ENCODE peak calls at places on chromosome 14, in five cellular contexts. One of them, this sample, is unnamed.

GRCh38 chr14:33938131-33938949 is 12.5 kb downstream of the EGLN3 start:
- DNase-seq in IMR-90: no peak
- DNase-seq in trophoblast cell: peak
- DNase-seq in H9: peak
- DNase-seq in mesendoderm: peak
- DNase-seq in this sample: no peak

GRCh38 chr14:100440207-100440631 is 117.1 kb downstream of the SLC25A47 start:
- DNase-seq in IMR-90: peak
- DNase-seq in trophoblast cell: peak
- DNase-seq in H9: peak
- DNase-seq in mesendoderm: peak
- DNase-seq in this sample: peak

GRCh38 chr14:68795602-68796417 is 2.9 kb upstream of the ZFP36L1 start:
- DNase-seq in IMR-90: peak
- DNase-seq in trophoblast cell: peak
- DNase-seq in H9: peak
- DNase-seq in mesendoderm: peak
- DNase-seq in this sample: no peak

GRCh38 chr14:36363704-36364103 is 43.3 kb upstream of the MBIP start:
- DNase-seq in IMR-90: no peak
- DNase-seq in trophoblast cell: peak
- DNase-seq in H9: no peak
- DNase-seq in mesendoderm: no peak
- DNase-seq in this sample: no peak

GRCh38 chr14:78399316-78399889 is 229.2 kb downstream of the NRXN3 start:
- DNase-seq in IMR-90: no peak
- DNase-seq in trophoblast cell: peak
- DNase-seq in H9: no peak
- DNase-seq in mesendoderm: peak
- DNase-seq in this sample: peak

GRCh38 chr14:100047600-100047999 is 17.6 kb upstream of the EVL start:
- DNase-seq in IMR-90: no peak
- DNase-seq in trophoblast cell: no peak
- DNase-seq in H9: no peak
- DNase-seq in mesendoderm: no peak
- DNase-seq in this sample: no peak

GRCh38 chr14:99609245-99610117 is 5.5 kb upstream of the CCDC85C start:
- DNase-seq in IMR-90: peak
- DNase-seq in trophoblast cell: peak
- DNase-seq in H9: no peak
- DNase-seq in mesendoderm: no peak
- DNase-seq in this sample: no peak

GRCh38 chr14:89540830-89541470 is 123.9 kb upstream of the FOXN3 start:
- DNase-seq in IMR-90: peak
- DNase-seq in trophoblast cell: peak
- DNase-seq in H9: no peak
- DNase-seq in mesendoderm: peak
- DNase-seq in this sample: no peak

GRCh38 chr14:77025744-77026165 is 2.8 kb downstream of the IRF2BPL start:
- DNase-seq in IMR-90: no peak
- DNase-seq in trophoblast cell: peak
- DNase-seq in H9: no peak
- DNase-seq in mesendoderm: no peak
- DNase-seq in this sample: no peak

GRCh38 chr14:96001866-96002510 is 37.2 kb upstream of the C14orf132 start:
- DNase-seq in IMR-90: peak
- DNase-seq in trophoblast cell: no peak
- DNase-seq in H9: peak
- DNase-seq in mesendoderm: peak
- DNase-seq in this sample: no peak

GRCh38 chr14:31752867-31753661 is 191.9 kb downstream of the NUBPL start:
- DNase-seq in IMR-90: no peak
- DNase-seq in trophoblast cell: no peak
- DNase-seq in H9: no peak
- DNase-seq in mesendoderm: no peak
- DNase-seq in this sample: no peak

GRCh38 chr14:41280745-41281144 is 325.9 kb upstream of the LRFN5 start:
- DNase-seq in IMR-90: no peak
- DNase-seq in trophoblast cell: peak
- DNase-seq in H9: no peak
- DNase-seq in mesendoderm: peak
- DNase-seq in this sample: no peak

GRCh38 chr14:103023881-103024473 is 33.4 kb downstream of the CDC42BPB start:
- DNase-seq in IMR-90: peak
- DNase-seq in trophoblast cell: no peak
- DNase-seq in H9: no peak
- DNase-seq in mesendoderm: peak
- DNase-seq in this sample: no peak

GRCh38 chr14:68789798-68790655 is 2.8 kb downstream of the ZFP36L1 start:
- DNase-seq in IMR-90: no peak
- DNase-seq in trophoblast cell: peak
- DNase-seq in H9: no peak
- DNase-seq in mesendoderm: no peak
- DNase-seq in this sample: no peak

GRCh38 chr14:75295061-75295461 is 16.4 kb downstream of the FOS start:
- DNase-seq in IMR-90: peak
- DNase-seq in trophoblast cell: peak
- DNase-seq in H9: peak
- DNase-seq in mesendoderm: peak
- DNase-seq in this sample: peak

GRCh38 chr14:73427516-73428264 is 30.7 kb downstream of the NUMB start:
- DNase-seq in IMR-90: peak
- DNase-seq in trophoblast cell: no peak
- DNase-seq in H9: no peak
- DNase-seq in mesendoderm: no peak
- DNase-seq in this sample: no peak

GRCh38 chr14:52355526-52355925 is 41.4 kb downstream of the PTGER2 start:
- DNase-seq in IMR-90: peak
- DNase-seq in trophoblast cell: no peak
- DNase-seq in H9: no peak
- DNase-seq in mesendoderm: no peak
- DNase-seq in this sample: no peak

GRCh38 chr14:20606190-20606901 is 15.2 kb upstream of the RNASE12 start:
- DNase-seq in IMR-90: peak
- DNase-seq in trophoblast cell: peak
- DNase-seq in H9: peak
- DNase-seq in mesendoderm: peak
- DNase-seq in this sample: no peak

GRCh38 chr14:104001003-104001402 is 58.7 kb upstream of the RD3L start:
- DNase-seq in IMR-90: no peak
- DNase-seq in trophoblast cell: no peak
- DNase-seq in H9: no peak
- DNase-seq in mesendoderm: peak
- DNase-seq in this sample: peak

GRCh38 chr14:71203306-71203705 is 296.0 kb downstream of the PCNX1 start:
- DNase-seq in IMR-90: peak
- DNase-seq in trophoblast cell: no peak
- DNase-seq in H9: no peak
- DNase-seq in mesendoderm: no peak
- DNase-seq in this sample: no peak

GRCh38 chr14:39229222-39229543 is 4.5 kb upstream of the MIA2 start:
- DNase-seq in IMR-90: peak
- DNase-seq in trophoblast cell: no peak
- DNase-seq in H9: no peak
- DNase-seq in mesendoderm: peak
- DNase-seq in this sample: no peak

GRCh38 chr14:47154276-47154797 is 502.8 kb upstream of the RPL10L start:
- DNase-seq in IMR-90: no peak
- DNase-seq in trophoblast cell: no peak
- DNase-seq in H9: no peak
- DNase-seq in mesendoderm: no peak
- DNase-seq in this sample: no peak

GRCh38 chr14:24613241-24613640 is 3.8 kb upstream of the GZMH start:
- DNase-seq in IMR-90: no peak
- DNase-seq in trophoblast cell: no peak
- DNase-seq in H9: no peak
- DNase-seq in mesendoderm: no peak
- DNase-seq in this sample: no peak

GRCh38 chr14:89139404-89140247 is 277.4 kb downstream of the FOXN3 start:
- DNase-seq in IMR-90: no peak
- DNase-seq in trophoblast cell: no peak
- DNase-seq in H9: peak
- DNase-seq in mesendoderm: peak
- DNase-seq in this sample: no peak

GRCh38 chr14:91342243-91342760 is 75.3 kb downstream of the CCDC88C start:
- DNase-seq in IMR-90: no peak
- DNase-seq in trophoblast cell: no peak
- DNase-seq in H9: no peak
- DNase-seq in mesendoderm: no peak
- DNase-seq in this sample: no peak

GRCh38 chr14:29853272-29853671 is 74.4 kb downstream of the PRKD1 start:
- DNase-seq in IMR-90: peak
- DNase-seq in trophoblast cell: no peak
- DNase-seq in H9: no peak
- DNase-seq in mesendoderm: no peak
- DNase-seq in this sample: no peak
- H4K8ac ChIP-seq in IMR-90: no peak
- H4K8ac ChIP-seq in trophoblast cell: no peak
- H4K8ac ChIP-seq in H9: no peak
- H4K8ac ChIP-seq in mesendoderm: no peak
- H4K8ac ChIP-seq in this sample: no peak

GRCh38 chr14:61471297-61471980 is 150.1 kb downstream of the PRKCH start:
- DNase-seq in IMR-90: no peak
- DNase-seq in trophoblast cell: no peak
- DNase-seq in H9: no peak
- DNase-seq in mesendoderm: no peak
- DNase-seq in this sample: no peak

GRCh38 chr14:61472801-61473376 is 151.5 kb downstream of the PRKCH start:
- DNase-seq in IMR-90: peak
- DNase-seq in trophoblast cell: no peak
- DNase-seq in H9: no peak
- DNase-seq in mesendoderm: no peak
- DNase-seq in this sample: no peak

GRCh38 chr14:61470954-61471279 is 149.5 kb downstream of the PRKCH start:
- DNase-seq in IMR-90: no peak
- DNase-seq in trophoblast cell: no peak
- DNase-seq in H9: no peak
- DNase-seq in mesendoderm: no peak
- DNase-seq in this sample: no peak

GRCh38 chr14:61470261-61470953 is 149.0 kb downstream of the PRKCH start:
- DNase-seq in IMR-90: peak
- DNase-seq in trophoblast cell: peak
- DNase-seq in H9: peak
- DNase-seq in mesendoderm: peak
- DNase-seq in this sample: peak

GRCh38 chr14:61472025-61472672 is 150.8 kb downstream of the PRKCH start:
- DNase-seq in IMR-90: peak
- DNase-seq in trophoblast cell: peak
- DNase-seq in H9: no peak
- DNase-seq in mesendoderm: no peak
- DNase-seq in this sample: no peak
- H4K8ac ChIP-seq in IMR-90: peak
- H4K8ac ChIP-seq in trophoblast cell: peak
- H4K8ac ChIP-seq in H9: no peak
- H4K8ac ChIP-seq in mesendoderm: no peak
- H4K8ac ChIP-seq in this sample: no peak

DNA sequence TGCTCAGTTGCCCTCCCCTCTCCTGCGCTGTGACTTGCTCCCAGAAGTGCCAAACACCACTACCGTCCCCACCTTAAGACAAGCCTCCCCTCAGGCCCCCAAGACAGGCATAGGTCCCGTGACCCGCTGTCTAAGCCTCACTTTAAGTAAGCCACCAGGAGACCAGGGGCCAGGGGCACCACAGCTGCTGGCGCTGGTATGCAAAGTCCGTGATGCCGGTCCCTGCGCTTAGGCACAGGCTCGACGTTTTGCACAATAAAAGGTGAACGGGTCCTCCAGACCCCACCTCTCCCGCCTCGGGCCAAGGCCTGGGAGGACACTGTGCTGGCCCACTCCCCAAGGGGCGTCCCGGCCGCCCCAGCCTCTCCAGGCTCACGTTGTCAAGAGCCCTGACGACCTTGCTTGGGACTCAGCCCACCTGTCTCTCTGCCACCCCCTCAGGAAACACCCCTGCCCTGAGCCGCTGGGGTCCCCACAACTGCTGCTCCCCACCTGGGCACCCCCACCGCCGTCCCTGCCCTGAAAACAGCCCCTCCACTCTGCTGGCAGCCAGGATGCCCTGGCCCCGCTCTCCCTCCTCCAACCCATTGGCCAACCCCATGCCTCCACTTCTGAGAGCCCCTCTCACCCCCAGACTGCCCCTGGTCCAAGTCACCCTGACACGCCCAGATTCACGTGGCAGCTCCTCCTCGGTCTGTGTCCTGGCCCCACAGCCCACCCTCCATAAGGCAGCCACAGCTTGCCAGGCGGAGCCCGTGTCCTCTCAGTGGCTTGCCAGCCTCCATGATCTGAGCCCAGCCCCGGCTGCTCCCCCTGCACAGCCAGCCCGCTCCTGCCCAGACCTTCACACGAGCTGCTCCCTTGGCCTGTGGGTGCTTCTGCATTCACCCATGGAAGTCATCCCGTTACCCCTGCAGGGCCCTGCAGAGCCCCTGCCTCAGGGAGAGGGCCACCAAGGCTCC is 11.9 kb downstream of the JAG2 start:
- DNase-seq in IMR-90: no peak
- DNase-seq in trophoblast cell: no peak
- DNase-seq in H9: no peak
- DNase-seq in mesendoderm: no peak
- DNase-seq in this sample: no peak
- H4K8ac ChIP-seq in IMR-90: no peak
- H4K8ac ChIP-seq in trophoblast cell: no peak
- H4K8ac ChIP-seq in H9: no peak
- H4K8ac ChIP-seq in mesendoderm: no peak
- H4K8ac ChIP-seq in this sample: no peak

DNA sequence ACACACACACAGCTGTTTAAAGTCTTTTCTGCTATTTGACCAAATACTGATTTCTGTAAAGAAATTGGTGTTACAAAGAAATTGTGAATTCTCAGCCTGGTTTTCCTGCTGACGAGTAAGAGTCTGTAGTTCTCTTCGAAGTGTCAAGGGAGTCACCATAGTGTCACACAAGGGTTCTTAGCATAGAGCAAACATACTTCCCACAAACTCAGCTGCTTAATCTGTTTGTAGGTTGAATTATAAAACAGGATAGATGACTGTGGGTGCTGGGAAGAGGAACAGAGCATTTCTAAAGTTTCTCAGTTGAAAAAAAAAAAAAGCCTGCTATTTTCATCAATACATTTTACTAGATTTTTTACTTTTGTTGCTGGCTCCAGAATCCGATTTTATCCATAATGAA is 82.9 kb downstream of the FOXA1 start:
- DNase-seq in IMR-90: no peak
- DNase-seq in trophoblast cell: no peak
- DNase-seq in H9: no peak
- DNase-seq in mesendoderm: no peak
- DNase-seq in this sample: no peak
- H4K8ac ChIP-seq in IMR-90: no peak
- H4K8ac ChIP-seq in trophoblast cell: no peak
- H4K8ac ChIP-seq in H9: no peak
- H4K8ac ChIP-seq in mesendoderm: no peak
- H4K8ac ChIP-seq in this sample: no peak

This sample was measured in neuronal stem cell.